ENCODE peak calls at places on chromosomes 2 and 18, in nine cellular contexts. Z is fibroblast of villous mesenchyme, U is cardiac muscle cell, K is fibroblast of mammary gland, D is heart left ventricle, N is mammary epithelial cell, Q is A549, O is tibial nerve, L is coronary artery. E is an unnamed sample.

GRCh38 chr2:226792155-226792871 is 7.3 kb downstream of the IRS1 start:
- DNase-seq in Z (peak), U (no peak), K (peak), D (no peak), N (peak), Q (no peak), O (no peak), L (no peak), E (peak)

GRCh38 chr2:88949336-88949735 is 257.9 kb downstream of the RPIA start:
- DNase-seq in Z (no peak), U (no peak), K (no peak), D (no peak), N (no peak), Q (no peak), O (no peak), L (no peak), E (no peak)

GRCh38 chr2:162490052-162490717 is 146.3 kb downstream of the GCA start:
- DNase-seq in Z (no peak), U (no peak), K (no peak), D (no peak), N (peak), Q (no peak), O (no peak), L (no peak), E (peak)

GRCh38 chr2:186201371-186201770 is 284.7 kb upstream of the ZC3H15 start:
- DNase-seq in Z (no peak), U (peak), K (peak), D (no peak), N (no peak), Q (no peak), O (no peak), L (no peak), E (no peak)

GRCh38 chr18:32772580-32773186 is at the start of gene KLHL14:
- DNase-seq in Z (no peak), U (no peak), K (no peak), D (no peak), N (no peak), Q (no peak), O (no peak), L (no peak), E (no peak)

GRCh38 chr18:31721596-31721995 is 37.2 kb upstream of the B4GALT6 start:
- DNase-seq in Z (no peak), U (peak), K (peak), D (no peak), N (no peak), Q (no peak), O (no peak), L (no peak), E (peak)

GRCh38 chr2:57432528-57432927 is 614.1 kb upstream of the VRK2 start:
- DNase-seq in Z (no peak), U (no peak), K (no peak), D (no peak), N (no peak), Q (no peak), O (no peak), L (no peak), E (no peak)

GRCh38 chr18:75173125-75173432 is 35.9 kb downstream of the PTGR3 start:
- DNase-seq in Z (peak), U (peak), K (peak), D (no peak), N (no peak), Q (no peak), O (no peak), L (no peak), E (peak)

GRCh38 chr2:13006407-13006806 is 289.7 kb downstream of the TRIB2 start:
- DNase-seq in Z (no peak), U (peak), K (no peak), D (no peak), N (no peak), Q (no peak), O (no peak), L (no peak), E (no peak)

GRCh38 chr2:173359231-173359630 is 4.6 kb downstream of the CDCA7 start:
- DNase-seq in Z (peak), U (peak), K (no peak), D (no peak), N (no peak), Q (no peak), O (no peak), L (no peak), E (no peak)

GRCh38 chr2:172449916-172450550 is 22.6 kb downstream of the ITGA6 start:
- DNase-seq in Z (no peak), U (no peak), K (no peak), D (no peak), N (peak), Q (no peak), O (no peak), L (no peak), E (no peak)

GRCh38 chr2:186739739-186740138 is 45.9 kb downstream of the FAM171B start:
- DNase-seq in Z (no peak), U (no peak), K (no peak), D (no peak), N (no peak), Q (no peak), O (no peak), L (no peak), E (no peak)

GRCh38 chr18:41075212-41075611 is 879.8 kb upstream of the PIK3C3 start:
- DNase-seq in Z (peak), U (peak), K (peak), D (no peak), N (peak), Q (peak), O (no peak), L (no peak), E (peak)

GRCh38 chr18:4854664-4855063 is 342.4 kb downstream of the AKAIN1 start:
- DNase-seq in Z (no peak), U (no peak), K (no peak), D (no peak), N (no peak), Q (no peak), O (no peak), L (no peak), E (no peak)

GRCh38 chr2:5777089-5777488 is 84.9 kb downstream of the SOX11 start:
- DNase-seq in Z (no peak), U (no peak), K (no peak), D (no peak), N (no peak), Q (no peak), O (no peak), L (no peak), E (no peak)

GRCh38 chr2:68151037-68151436 is 6.7 kb upstream of the PNO1 start:
- DNase-seq in Z (no peak), U (peak), K (peak), D (no peak), N (no peak), Q (no peak), O (no peak), L (no peak), E (no peak)

GRCh38 chr18:77059294-77059916 is 73.2 kb downstream of the MBP start:
- DNase-seq in Z (peak), U (peak), K (peak), D (no peak), N (peak), Q (peak), O (no peak), L (no peak), E (peak)

GRCh38 chr18:36096955-36097354 is 29.6 kb upstream of the RPRD1A start:
- DNase-seq in Z (no peak), U (no peak), K (no peak), D (no peak), N (no peak), Q (no peak), O (no peak), L (no peak), E (no peak)

GRCh38 chr18:25449046-25449445 is 97.1 kb upstream of the ZNF521 start:
- DNase-seq in Z (no peak), U (no peak), K (no peak), D (no peak), N (no peak), Q (no peak), O (no peak), L (no peak), E (no peak)

GRCh38 chr2:65700004-65700651 is 267.7 kb upstream of the SPRED2 start:
- DNase-seq in Z (no peak), U (no peak), K (no peak), D (no peak), N (no peak), Q (no peak), O (no peak), L (no peak), E (no peak)

GRCh38 chr2:21333249-21333648 is 209.5 kb downstream of the TDRD15 start:
- DNase-seq in Z (no peak), U (no peak), K (no peak), D (no peak), N (no peak), Q (no peak), O (no peak), L (no peak), E (no peak)

GRCh38 chr2:220129427-220129826 is 502.0 kb downstream of the SLC4A3 start:
- DNase-seq in Z (no peak), U (no peak), K (no peak), D (no peak), N (no peak), Q (no peak), O (no peak), L (no peak), E (no peak)

DNA sequence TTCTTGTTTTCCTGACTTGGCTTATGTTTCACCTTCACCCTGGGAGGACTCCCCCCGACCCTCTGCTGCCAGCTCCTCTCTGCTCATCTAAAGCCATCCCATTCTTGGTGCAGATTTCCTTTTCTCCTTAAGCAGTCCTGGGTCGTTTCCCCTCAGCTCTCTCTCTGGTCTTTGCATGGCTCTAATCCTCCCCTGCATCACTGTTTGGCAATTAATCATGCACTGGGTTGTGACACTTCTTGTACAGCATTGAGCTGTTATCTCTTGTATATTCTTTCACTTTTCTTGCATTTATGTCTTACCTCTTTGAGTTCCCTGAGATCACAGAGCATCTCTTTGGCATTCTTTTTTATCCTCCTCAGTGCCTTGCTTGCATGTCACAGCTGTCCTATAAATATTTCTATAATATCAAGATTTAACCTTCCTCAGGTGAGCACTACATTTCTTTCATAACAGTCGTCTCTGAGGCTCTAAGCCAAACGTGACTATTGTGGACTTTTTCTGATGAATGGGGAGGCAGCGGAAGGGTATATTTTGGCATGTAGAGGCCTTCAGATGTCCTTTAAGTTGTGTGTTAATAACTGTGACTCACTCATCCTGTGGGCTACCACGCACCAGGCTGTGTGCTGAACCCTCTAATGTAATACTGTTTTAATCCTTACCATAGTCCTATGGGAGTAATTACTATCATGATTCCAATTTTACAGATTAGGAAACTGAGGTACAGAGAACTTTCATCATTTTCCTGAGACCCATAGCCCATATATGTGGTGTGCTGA is 507.5 kb downstream of the SLC4A3 start:
- DNase-seq in Z (no peak), U (peak), K (peak), D (no peak), N (peak), Q (no peak), O (no peak), L (no peak), E (no peak)
- TF ChIP-seq CTCF in Z (no peak), U (no peak), K (no peak), D (no peak), N (no peak), Q (no peak), O (no peak), L (no peak), E (no peak)

DNA sequence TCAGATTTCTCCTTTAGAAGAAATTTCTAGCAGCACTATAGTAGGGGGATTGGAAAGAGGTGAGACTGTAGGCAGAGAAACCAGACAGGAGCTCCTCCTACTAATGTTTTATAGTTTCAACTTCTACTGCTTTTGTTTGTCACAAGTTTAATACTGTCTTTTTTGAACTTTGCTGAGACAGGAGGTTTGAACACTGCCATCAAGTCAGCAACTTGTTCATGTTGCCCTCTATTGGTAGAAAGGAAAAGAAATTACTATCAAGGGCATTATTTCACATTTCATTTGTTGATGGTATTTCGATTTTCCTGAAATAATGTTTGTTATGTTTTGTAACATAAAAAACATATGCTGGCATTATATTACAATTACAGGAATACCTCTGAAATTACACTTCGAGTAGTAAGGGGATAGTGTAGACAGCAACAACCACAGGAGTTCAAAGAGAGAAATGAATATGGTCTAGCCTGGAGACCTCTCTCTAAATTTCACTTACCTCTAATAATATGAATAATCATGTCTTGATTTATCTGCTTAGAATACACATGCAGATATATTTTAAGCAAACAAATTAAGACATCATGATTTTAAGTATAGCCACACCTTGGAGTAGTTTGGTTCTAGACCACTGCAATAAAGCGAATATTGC is 12.4 kb upstream of the CCDC88A start:
- DNase-seq in Z (peak), U (peak), K (peak), D (no peak), N (peak), Q (peak), O (no peak), L (no peak), E (peak)
- H3K4me3 ChIP-seq in Z (no peak), U (no peak), K (no peak), D (no peak), N (no peak), Q (no peak), O (no peak), L (no peak), E (no peak)

GRCh38 chr2:180246281-180246680 is 239.2 kb upstream of the CWC22 start:
- DNase-seq in Z (no peak), U (no peak), K (no peak), D (no peak), N (no peak), Q (no peak), O (no peak), L (no peak), E (no peak)

GRCh38 chr2:180238729-180239128 is 231.6 kb upstream of the CWC22 start:
- DNase-seq in Z (no peak), U (no peak), K (no peak), D (no peak), N (no peak), Q (no peak), O (no peak), L (no peak), E (no peak)

DNA sequence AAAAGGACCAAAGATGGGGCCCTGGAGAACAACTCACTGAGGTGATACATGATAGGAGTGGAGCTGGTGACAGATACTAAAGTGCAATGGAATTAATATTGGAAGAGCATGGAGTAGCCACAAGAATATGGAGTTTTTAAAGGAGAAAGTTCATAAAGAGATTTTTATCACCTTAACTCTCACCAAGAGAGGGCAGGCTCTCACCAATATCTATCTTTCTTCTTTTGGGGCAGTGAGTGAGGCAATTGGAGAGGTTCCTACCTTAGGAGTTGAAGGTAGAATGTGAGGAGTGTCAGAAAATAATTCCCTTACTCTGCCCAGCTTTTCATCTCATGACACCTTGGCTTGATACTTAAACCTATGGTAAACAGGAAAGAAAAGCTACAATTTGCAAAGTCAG is 233.7 kb upstream of the CWC22 start:
- DNase-seq in Z (peak), U (peak), K (peak), D (no peak), N (peak), Q (peak), O (no peak), L (no peak), E (peak)
- TF ChIP-seq CTCF in Z (peak), U (peak), K (peak), D (no peak), N (peak), Q (peak), O (no peak), L (no peak), E (peak)

GRCh38 chr2:60569680-60570111 is 16.2 kb upstream of the BCL11A start:
- DNase-seq in Z (no peak), U (no peak), K (no peak), D (no peak), N (no peak), Q (no peak), O (no peak), L (no peak), E (no peak)

GRCh38 chr2:60565472-60565871 is 12.0 kb upstream of the BCL11A start:
- DNase-seq in Z (no peak), U (peak), K (no peak), D (no peak), N (no peak), Q (peak), O (no peak), L (no peak), E (no peak)

GRCh38 chr2:60567092-60567491 is 13.6 kb upstream of the BCL11A start:
- DNase-seq in Z (no peak), U (no peak), K (no peak), D (no peak), N (no peak), Q (no peak), O (no peak), L (no peak), E (no peak)

GRCh38 chr2:60567919-60568874 is 14.7 kb upstream of the BCL11A start:
- DNase-seq in Z (no peak), U (no peak), K (no peak), D (no peak), N (no peak), Q (no peak), O (no peak), L (no peak), E (no peak)

GRCh38 chr2:60570281-60570680 is 16.8 kb upstream of the BCL11A start:
- DNase-seq in Z (no peak), U (no peak), K (no peak), D (no peak), N (no peak), Q (no peak), O (no peak), L (no peak), E (no peak)
- H3K4me3 ChIP-seq in Z (no peak), U (no peak), K (no peak), D (no peak), N (no peak), Q (no peak), O (no peak), L (no peak), E (no peak)

DNA sequence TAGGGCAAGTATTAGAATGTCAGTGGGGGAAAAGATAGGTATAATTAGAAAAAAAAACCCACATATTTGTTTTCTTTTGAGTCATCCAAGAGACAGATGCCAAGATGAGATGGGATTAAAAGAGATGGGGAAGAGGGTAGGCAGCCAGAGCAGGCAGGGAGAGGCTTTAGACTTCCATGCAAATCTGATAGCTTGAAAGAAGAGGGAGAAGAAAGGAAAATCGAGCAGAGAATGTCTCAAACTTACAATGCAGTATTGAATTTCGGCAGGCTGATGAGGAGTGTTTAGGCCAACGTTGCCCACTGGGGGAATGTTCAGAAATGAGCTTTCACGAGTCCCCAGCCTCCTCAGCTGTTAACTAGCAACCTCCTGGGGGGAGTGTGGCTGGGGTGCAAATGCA is 91.3 kb downstream of the SPATS2L start:
- DNase-seq in Z (no peak), U (no peak), K (peak), D (no peak), N (peak), Q (no peak), O (no peak), L (no peak), E (peak)
- TF ChIP-seq CTCF in Z (no peak), U (no peak), K (no peak), D (no peak), N (no peak), Q (no peak), O (no peak), L (no peak), E (peak)